ENCODE peak calls at places on chromosomes 16 and 17, in eight cellular contexts. W, L, M, U, V, T, I and B are unnamed samples.

GRCh38 chr17:82317394-82318168 is at the start of gene CD7:
- DNase-seq in W (no peak), L (peak; percentile 59), M (peak; percentile 51), U (no peak), V (no peak), T (no peak), I (no peak), B (no peak)

GRCh38 chr17:66240630-66241029 is 11.4 kb upstream of the APOH start:
- DNase-seq in W (no peak), L (no peak), M (no peak), U (peak; percentile 42), V (no peak), T (no peak), I (no peak), B (no peak)

GRCh38 chr17:81124377-81124776 is 40.9 kb upstream of the PVALEF start:
- DNase-seq in W (no peak), L (no peak), M (no peak), U (no peak), V (no peak), T (no peak), I (no peak), B (no peak)

GRCh38 chr17:78875738-78876597 is 27.0 kb downstream of the CEP295NL start:
- DNase-seq in W (no peak), L (no peak), M (no peak), U (peak; percentile 30), V (no peak), T (no peak), I (no peak), B (no peak)

GRCh38 chr17:12665263-12666210 is at the start of gene MYOCD:
- DNase-seq in W (no peak), L (no peak), M (no peak), U (no peak), V (peak; percentile 23), T (no peak), I (peak; percentile 41), B (no peak)

GRCh38 chr16:10936585-10936984 is 5.7 kb downstream of the DEXI start:
- DNase-seq in W (no peak), L (no peak), M (no peak), U (no peak), V (no peak), T (no peak), I (no peak), B (no peak)

GRCh38 chr16:1306344-1306743 is 3.1 kb upstream of the UBE2I start:
- DNase-seq in W (no peak), L (no peak), M (no peak), U (no peak), V (no peak), T (no peak), I (no peak), B (no peak)

GRCh38 chr17:29292992-29293889 is 707 bp downstream of the NUFIP2 start:
- DNase-seq in W (peak; percentile 75), L (peak; percentile 24), M (peak; percentile 59), U (peak; percentile 50), V (peak; percentile 70), T (no peak), I (no peak), B (no peak)

GRCh38 chr17:45775148-45775547 is 9.0 kb upstream of the CRHR1 start:
- DNase-seq in W (no peak), L (no peak), M (no peak), U (no peak), V (no peak), T (no peak), I (no peak), B (no peak)

GRCh38 chr17:1647802-1648581 is 1.7 kb downstream of the RILP start:
- DNase-seq in W (no peak), L (no peak), M (peak; percentile 49), U (no peak), V (no peak), T (no peak), I (no peak), B (peak; percentile 12)

GRCh38 chr17:44204453-44204882 is 4.8 kb upstream of the ATXN7L3 start:
- DNase-seq in W (no peak), L (no peak), M (peak; percentile 56), U (peak; percentile 70), V (no peak), T (no peak), I (no peak), B (no peak)

GRCh38 chr16:47504599-47504998 is 43.5 kb downstream of the PHKB start:
- DNase-seq in W (no peak), L (no peak), M (no peak), U (peak; percentile 52), V (no peak), T (no peak), I (no peak), B (no peak)

GRCh38 chr17:55283256-55283965 is 18.7 kb downstream of the HLF start:
- DNase-seq in W (peak; percentile 69), L (no peak), M (no peak), U (peak; percentile 23), V (no peak), T (no peak), I (no peak), B (no peak)

GRCh38 chr16:3681206-3681605 is 26.7 kb downstream of the DNASE1 start:
- DNase-seq in W (peak; percentile 79), L (no peak), M (no peak), U (no peak), V (no peak), T (no peak), I (no peak), B (no peak)

GRCh38 chr16:282944-283744 is at the start of gene PDIA2:
- DNase-seq in W (no peak), L (no peak), M (no peak), U (no peak), V (no peak), T (no peak), I (no peak), B (no peak)

GRCh38 chr16:88385831-88386815 is 3.4 kb downstream of the ZNF469 start:
- DNase-seq in W (no peak), L (no peak), M (no peak), U (no peak), V (no peak), T (no peak), I (no peak), B (no peak)

GRCh38 chr16:64144612-64145011 is 977.3 kb downstream of the CDH11 start:
- DNase-seq in W (no peak), L (no peak), M (no peak), U (no peak), V (no peak), T (no peak), I (no peak), B (no peak)

GRCh38 chr17:77735341-77736206 is 222.9 kb upstream of the TNRC6C start:
- DNase-seq in W (peak; percentile 44), L (no peak), M (no peak), U (peak; percentile 73), V (no peak), T (no peak), I (no peak), B (no peak)

GRCh38 chr17:41098476-41098875 is 534 bp upstream of the KRTAP4-8 start:
- DNase-seq in W (no peak), L (no peak), M (no peak), U (no peak), V (no peak), T (no peak), I (peak; percentile 47), B (no peak)

GRCh38 chr16:57532251-57532625 is 4.1 kb downstream of the CCDC102A start:
- DNase-seq in W (peak; percentile 35), L (no peak), M (no peak), U (no peak), V (no peak), T (no peak), I (no peak), B (no peak)

GRCh38 chr16:85531516-85531915 is 81.6 kb upstream of the GSE1 start:
- DNase-seq in W (no peak), L (no peak), M (no peak), U (no peak), V (no peak), T (no peak), I (no peak), B (no peak)

GRCh38 chr17:67359960-67360817 is 6.2 kb downstream of the PSMD12 start:
- DNase-seq in W (no peak), L (no peak), M (no peak), U (peak; percentile 45), V (peak; percentile 30), T (peak; percentile 23), I (no peak), B (peak; percentile 46)

GRCh38 chr16:49095539-49095938 is 186.1 kb downstream of the CBLN1 start:
- DNase-seq in W (no peak), L (no peak), M (no peak), U (no peak), V (no peak), T (no peak), I (no peak), B (no peak)

GRCh38 chr17:57357392-57357784 is 101.1 kb downstream of the MSI2 start:
- DNase-seq in W (peak; percentile 54), L (no peak), M (no peak), U (no peak), V (peak; percentile 61), T (no peak), I (no peak), B (no peak)

GRCh38 chr16:54926166-54926838 is 4.4 kb upstream of the IRX5 start:
- DNase-seq in W (no peak), L (no peak), M (no peak), U (no peak), V (no peak), T (no peak), I (peak; percentile 20), B (no peak)

GRCh38 chr17:64683791-64684190 is 21.7 kb upstream of the SMURF2 start:
- DNase-seq in W (no peak), L (no peak), M (no peak), U (no peak), V (no peak), T (no peak), I (no peak), B (no peak)

GRCh38 chr17:37743875-37744632 is 805 bp downstream of the HNF1B start:
- DNase-seq in W (peak; percentile 56), L (no peak), M (peak; percentile 38), U (no peak), V (peak; percentile 17), T (no peak), I (no peak), B (no peak)